ENCODE peak calls at places on chromosomes 4 and X, in four cellular contexts. One of them, this sample, is unnamed.

GRCh38 chr4:119212964-119213606 is 572 bp downstream of the USP53 start:
- DNase-seq in activated CD8-positive, alpha-beta T cell treated with anti-CD3 and anti-CD28 coated beads for 36 hours: peak; percentile 79
- DNase-seq in transverse colon: peak; percentile 85
- DNase-seq in right atrium auricular region: peak; percentile 96
- DNase-seq in this sample: peak; percentile 67

GRCh38 chr4:183499389-183499788 is 5.5 kb upstream of the ING2 start:
- DNase-seq in transverse colon: no peak
- DNase-seq in activated CD8-positive, alpha-beta T cell treated with anti-CD3 and anti-CD28 coated beads for 36 hours: peak; percentile 17
- DNase-seq in right atrium auricular region: no peak
- DNase-seq in this sample: no peak

GRCh38 chr4:109302366-109303140 is at the start of gene COL25A1:
- DNase-seq in right atrium auricular region: no peak
- DNase-seq in activated CD8-positive, alpha-beta T cell treated with anti-CD3 and anti-CD28 coated beads for 36 hours: peak; percentile 64
- DNase-seq in transverse colon: peak; percentile 11
- DNase-seq in this sample: peak; percentile 31

GRCh38 chr4:17336524-17336941 is 175.4 kb downstream of the QDPR start:
- DNase-seq in activated CD8-positive, alpha-beta T cell treated with anti-CD3 and anti-CD28 coated beads for 36 hours: peak; percentile 88
- DNase-seq in right atrium auricular region: no peak
- DNase-seq in transverse colon: peak; percentile 9
- DNase-seq in this sample: peak; percentile 17

GRCh38 chr4:145299380-145300076 is 119.1 kb upstream of the OTUD4 start:
- DNase-seq in activated CD8-positive, alpha-beta T cell treated with anti-CD3 and anti-CD28 coated beads for 36 hours: peak; percentile 94
- DNase-seq in transverse colon: no peak
- DNase-seq in right atrium auricular region: no peak
- DNase-seq in this sample: peak; percentile 63

GRCh38 chrX:152817082-152817744 is 13.3 kb downstream of the CETN2 start:
- DNase-seq in activated CD8-positive, alpha-beta T cell treated with anti-CD3 and anti-CD28 coated beads for 36 hours: peak; percentile 35
- DNase-seq in right atrium auricular region: no peak
- DNase-seq in transverse colon: peak; percentile 26
- DNase-seq in this sample: no peak

GRCh38 chr4:38034986-38035882 is 75.0 kb downstream of the PTTG2 start:
- DNase-seq in transverse colon: no peak
- DNase-seq in right atrium auricular region: no peak
- DNase-seq in activated CD8-positive, alpha-beta T cell treated with anti-CD3 and anti-CD28 coated beads for 36 hours: peak; percentile 44
- DNase-seq in this sample: peak; percentile 69

GRCh38 chr4:60042941-60043340 is 1157.2 kb upstream of the ADGRL3 start:
- DNase-seq in activated CD8-positive, alpha-beta T cell treated with anti-CD3 and anti-CD28 coated beads for 36 hours: no peak
- DNase-seq in right atrium auricular region: no peak
- DNase-seq in transverse colon: no peak
- DNase-seq in this sample: no peak

GRCh38 chr4:98932539-98932938 is 3.6 kb upstream of the EIF4E start:
- DNase-seq in right atrium auricular region: no peak
- DNase-seq in transverse colon: no peak
- DNase-seq in activated CD8-positive, alpha-beta T cell treated with anti-CD3 and anti-CD28 coated beads for 36 hours: no peak
- DNase-seq in this sample: no peak

GRCh38 chr4:44448548-44449443 is at the start of gene KCTD8:
- DNase-seq in right atrium auricular region: peak; percentile 91
- DNase-seq in transverse colon: peak; percentile 73
- DNase-seq in activated CD8-positive, alpha-beta T cell treated with anti-CD3 and anti-CD28 coated beads for 36 hours: peak; percentile 83
- DNase-seq in this sample: peak; percentile 88

GRCh38 chr4:167826281-167826680 is 266.1 kb upstream of the ANXA10 start:
- DNase-seq in activated CD8-positive, alpha-beta T cell treated with anti-CD3 and anti-CD28 coated beads for 36 hours: no peak
- DNase-seq in right atrium auricular region: no peak
- DNase-seq in transverse colon: no peak
- DNase-seq in this sample: no peak

GRCh38 chr4:156169861-156170260 is 216.2 kb upstream of the CTSO start:
- DNase-seq in right atrium auricular region: no peak
- DNase-seq in transverse colon: no peak
- DNase-seq in activated CD8-positive, alpha-beta T cell treated with anti-CD3 and anti-CD28 coated beads for 36 hours: no peak
- DNase-seq in this sample: no peak

GRCh38 chr4:90127706-90128345 is 632 bp downstream of the CCSER1 start:
- DNase-seq in transverse colon: no peak
- DNase-seq in activated CD8-positive, alpha-beta T cell treated with anti-CD3 and anti-CD28 coated beads for 36 hours: no peak
- DNase-seq in right atrium auricular region: no peak
- DNase-seq in this sample: peak; percentile 29

GRCh38 chrX:30751497-30751896 is 98.3 kb downstream of the GK start:
- DNase-seq in activated CD8-positive, alpha-beta T cell treated with anti-CD3 and anti-CD28 coated beads for 36 hours: no peak
- DNase-seq in right atrium auricular region: no peak
- DNase-seq in transverse colon: no peak
- DNase-seq in this sample: no peak

GRCh38 chrX:110477593-110478228 is 119.1 kb downstream of the RTL9 start:
- DNase-seq in transverse colon: no peak
- DNase-seq in right atrium auricular region: no peak
- DNase-seq in activated CD8-positive, alpha-beta T cell treated with anti-CD3 and anti-CD28 coated beads for 36 hours: no peak
- DNase-seq in this sample: no peak

GRCh38 chr4:162485486-162485885 is 321.7 kb upstream of the FSTL5 start:
- DNase-seq in activated CD8-positive, alpha-beta T cell treated with anti-CD3 and anti-CD28 coated beads for 36 hours: no peak
- DNase-seq in transverse colon: no peak
- DNase-seq in right atrium auricular region: no peak
- DNase-seq in this sample: no peak

GRCh38 chr4:17884063-17884462 is 73.3 kb downstream of the NCAPG start:
- DNase-seq in activated CD8-positive, alpha-beta T cell treated with anti-CD3 and anti-CD28 coated beads for 36 hours: no peak
- DNase-seq in transverse colon: no peak
- DNase-seq in right atrium auricular region: no peak
- DNase-seq in this sample: no peak

GRCh38 chr4:2931765-2932560 is 31.2 kb downstream of the NOP14 start:
- DNase-seq in right atrium auricular region: no peak
- DNase-seq in activated CD8-positive, alpha-beta T cell treated with anti-CD3 and anti-CD28 coated beads for 36 hours: peak; percentile 77
- DNase-seq in transverse colon: peak; percentile 61
- DNase-seq in this sample: peak; percentile 83

GRCh38 chrX:87572911-87573310 is 55.3 kb downstream of the KLHL4 start:
- DNase-seq in transverse colon: no peak
- DNase-seq in activated CD8-positive, alpha-beta T cell treated with anti-CD3 and anti-CD28 coated beads for 36 hours: no peak
- DNase-seq in right atrium auricular region: no peak
- DNase-seq in this sample: no peak

GRCh38 chrX:105190252-105190853 is 30.1 kb downstream of the TEX13A start:
- DNase-seq in right atrium auricular region: no peak
- DNase-seq in transverse colon: peak; percentile 10
- DNase-seq in activated CD8-positive, alpha-beta T cell treated with anti-CD3 and anti-CD28 coated beads for 36 hours: peak; percentile 34
- DNase-seq in this sample: peak; percentile 7

GRCh38 chr4:154560824-154561231 is 2.0 kb upstream of the FGB start:
- DNase-seq in transverse colon: no peak
- DNase-seq in right atrium auricular region: no peak
- DNase-seq in activated CD8-positive, alpha-beta T cell treated with anti-CD3 and anti-CD28 coated beads for 36 hours: no peak
- DNase-seq in this sample: no peak

GRCh38 chrX:80578518-80579105 is 158.4 kb downstream of the TENT5D start:
- DNase-seq in right atrium auricular region: no peak
- DNase-seq in transverse colon: no peak
- DNase-seq in activated CD8-positive, alpha-beta T cell treated with anti-CD3 and anti-CD28 coated beads for 36 hours: no peak
- DNase-seq in this sample: peak; percentile 40

GRCh38 chr4:142713282-142714030 is 132.6 kb downstream of the INPP4B start:
- DNase-seq in transverse colon: no peak
- DNase-seq in activated CD8-positive, alpha-beta T cell treated with anti-CD3 and anti-CD28 coated beads for 36 hours: no peak
- DNase-seq in right atrium auricular region: no peak
- DNase-seq in this sample: no peak

GRCh38 chrX:69808375-69808774 is 192.5 kb downstream of the EDA start:
- DNase-seq in right atrium auricular region: no peak
- DNase-seq in transverse colon: no peak
- DNase-seq in activated CD8-positive, alpha-beta T cell treated with anti-CD3 and anti-CD28 coated beads for 36 hours: peak; percentile 16
- DNase-seq in this sample: no peak

GRCh38 chr4:149101649-149102048 is 659.4 kb upstream of the NR3C2 start:
- DNase-seq in right atrium auricular region: no peak
- DNase-seq in activated CD8-positive, alpha-beta T cell treated with anti-CD3 and anti-CD28 coated beads for 36 hours: no peak
- DNase-seq in transverse colon: no peak
- DNase-seq in this sample: no peak

GRCh38 chr4:72997409-72997808 is 72.1 kb downstream of the COX18 start:
- DNase-seq in transverse colon: no peak
- DNase-seq in activated CD8-positive, alpha-beta T cell treated with anti-CD3 and anti-CD28 coated beads for 36 hours: no peak
- DNase-seq in right atrium auricular region: no peak
- DNase-seq in this sample: no peak

GRCh38 chrX:12497832-12498591 is 293.2 kb upstream of the PRPS2 start:
- DNase-seq in transverse colon: no peak
- DNase-seq in activated CD8-positive, alpha-beta T cell treated with anti-CD3 and anti-CD28 coated beads for 36 hours: peak; percentile 10
- DNase-seq in right atrium auricular region: no peak
- DNase-seq in this sample: peak; percentile 11

GRCh38 chr4:11777447-11777846 is 348.8 kb upstream of the HS3ST1 start:
- DNase-seq in transverse colon: no peak
- DNase-seq in right atrium auricular region: no peak
- DNase-seq in activated CD8-positive, alpha-beta T cell treated with anti-CD3 and anti-CD28 coated beads for 36 hours: no peak
- DNase-seq in this sample: no peak

GRCh38 chr4:153248641-153249198 is 44.5 kb downstream of the TRIM2 start:
- DNase-seq in right atrium auricular region: no peak
- DNase-seq in transverse colon: no peak
- DNase-seq in activated CD8-positive, alpha-beta T cell treated with anti-CD3 and anti-CD28 coated beads for 36 hours: no peak
- DNase-seq in this sample: no peak
- TF ChIP-seq CTCF in right atrium auricular region: no peak
- TF ChIP-seq CTCF in transverse colon: no peak
- TF ChIP-seq CTCF in activated CD8-positive, alpha-beta T cell treated with anti-CD3 and anti-CD28 coated beads for 36 hours: no peak
- TF ChIP-seq CTCF in this sample: no peak

GRCh38 chrX:50996930-50997329 is 86.4 kb downstream of the BMP15 start:
- DNase-seq in transverse colon: no peak
- DNase-seq in right atrium auricular region: no peak
- DNase-seq in activated CD8-positive, alpha-beta T cell treated with anti-CD3 and anti-CD28 coated beads for 36 hours: no peak
- DNase-seq in this sample: no peak
- TF ChIP-seq CTCF in transverse colon: no peak
- TF ChIP-seq CTCF in right atrium auricular region: no peak
- TF ChIP-seq CTCF in activated CD8-positive, alpha-beta T cell treated with anti-CD3 and anti-CD28 coated beads for 36 hours: no peak
- TF ChIP-seq CTCF in this sample: no peak

GRCh38 chrX:103817502-103817901 is 14.6 kb downstream of the RAB9B start:
- DNase-seq in transverse colon: no peak
- DNase-seq in right atrium auricular region: no peak
- DNase-seq in activated CD8-positive, alpha-beta T cell treated with anti-CD3 and anti-CD28 coated beads for 36 hours: peak; percentile 19
- DNase-seq in this sample: peak; percentile 10
- TF ChIP-seq CTCF in transverse colon: peak; percentile 69
- TF ChIP-seq CTCF in right atrium auricular region: peak; percentile 91
- TF ChIP-seq CTCF in activated CD8-positive, alpha-beta T cell treated with anti-CD3 and anti-CD28 coated beads for 36 hours: peak; percentile 49
- TF ChIP-seq CTCF in this sample: peak; percentile 15

GRCh38 chr4:75056277-75056676 is 123.4 kb downstream of the PARM1 start:
- DNase-seq in activated CD8-positive, alpha-beta T cell treated with anti-CD3 and anti-CD28 coated beads for 36 hours: no peak
- DNase-seq in right atrium auricular region: no peak
- DNase-seq in transverse colon: no peak
- DNase-seq in this sample: no peak
- TF ChIP-seq CTCF in activated CD8-positive, alpha-beta T cell treated with anti-CD3 and anti-CD28 coated beads for 36 hours: no peak
- TF ChIP-seq CTCF in right atrium auricular region: no peak
- TF ChIP-seq CTCF in transverse colon: no peak
- TF ChIP-seq CTCF in this sample: no peak